ENCODE peak calls at places on chromosomes 12 and 14, in four cellular contexts. D is brain microvascular endothelial cell, P is mucosa of descending colon, L is MM.1S. H is an unnamed sample.

GRCh38 chr12:66187016-66187415 is 2.0 kb upstream of the IRAK3 start:
- DNase-seq in L (no peak), D (no peak), P (no peak), H (no peak)

GRCh38 chr12:102163383-102163782 is 34.2 kb downstream of the PMCH start:
- DNase-seq in L (no peak), P (no peak), D (no peak), H (no peak)

GRCh38 chr12:63876980-63877379 is 32.5 kb downstream of the SRGAP1 start:
- DNase-seq in P (no peak), D (no peak), L (no peak), H (peak)

GRCh38 chr12:11958216-11959091 is 112.3 kb upstream of the BCL2L14 start:
- DNase-seq in P (no peak), D (peak), L (no peak), H (peak)

GRCh38 chr14:94115631-94116030 is 5.1 kb downstream of the IFI27 start:
- DNase-seq in L (no peak), P (no peak), D (no peak), H (no peak)

GRCh38 chr14:72998252-72998903 is 28.5 kb downstream of the ZFYVE1 start:
- DNase-seq in D (no peak), L (no peak), P (no peak), H (no peak)

GRCh38 chr14:105430535-105430934 is 10.9 kb downstream of the MTA1 start:
- DNase-seq in P (no peak), L (no peak), D (peak), H (peak)

GRCh38 chr12:65673732-65674131 is 150.6 kb upstream of the HMGA2 start:
- DNase-seq in D (no peak), L (no peak), P (no peak), H (peak)

GRCh38 chr12:8033153-8034044 is 883 bp downstream of the FOXJ2 start:
- DNase-seq in D (no peak), P (no peak), L (peak), H (peak)

GRCh38 chr14:68246074-68246980 is 426.7 kb downstream of the RAD51B start:
- DNase-seq in L (no peak), P (no peak), D (no peak), H (peak)

GRCh38 chr14:100292776-100293461 is 13.3 kb downstream of the SLC25A29 start:
- DNase-seq in P (peak), D (no peak), L (no peak), H (no peak)

GRCh38 chr14:104288272-104288671 is 149.9 kb downstream of the KIF26A start:
- DNase-seq in P (peak), D (no peak), L (no peak), H (no peak)

GRCh38 chr12:85833558-85833957 is 2.7 kb downstream of the RASSF9 start:
- DNase-seq in D (no peak), P (no peak), L (no peak), H (no peak)

GRCh38 chr14:94775082-94775874 is 5.4 kb upstream of the GSC start:
- DNase-seq in P (no peak), L (no peak), D (no peak), H (peak)

DNA sequence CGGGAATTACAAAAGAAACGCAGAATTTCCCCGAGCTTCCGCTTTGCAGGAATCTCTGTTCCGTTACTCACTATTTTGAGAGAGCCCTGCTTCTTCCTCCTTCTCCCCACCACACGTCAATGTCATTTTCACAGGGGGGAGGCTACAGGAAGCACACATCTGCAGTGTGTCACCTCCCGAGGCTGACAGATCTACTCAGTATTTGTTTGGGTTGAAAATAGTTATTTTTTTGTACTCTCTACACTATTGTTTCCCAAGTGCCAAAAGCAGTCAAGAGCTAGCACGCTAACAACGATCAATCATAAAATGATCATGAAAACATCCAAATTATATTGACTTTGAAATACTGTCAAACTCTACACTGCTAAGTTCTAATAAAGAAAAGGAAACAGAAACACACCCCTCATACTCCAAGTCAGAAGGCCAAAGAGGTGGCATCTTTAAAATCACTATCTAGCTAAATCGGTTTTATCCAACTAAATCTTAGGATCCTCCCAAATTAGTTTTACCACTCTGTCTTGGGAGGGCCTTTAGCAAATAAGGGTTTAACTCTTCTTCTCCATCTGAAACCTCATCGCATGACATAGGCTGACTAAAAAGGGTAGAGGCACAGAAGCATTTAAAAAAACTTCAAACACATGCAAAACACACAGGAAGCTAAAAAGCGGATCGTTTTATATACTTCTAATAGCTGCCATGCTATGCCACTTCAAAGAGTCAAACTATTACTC is 51.8 kb downstream of the FOXN3 start:
- DNase-seq in L (peak), P (no peak), D (no peak), H (peak)
- TF ChIP-seq CTCF in L (no peak), P (no peak), D (no peak), H (no peak)

GRCh38 chr12:57835366-57836288 is 10.9 kb downstream of the CTDSP2 start:
- DNase-seq in P (no peak), L (no peak), D (no peak), H (no peak)
- H3K4me3 ChIP-seq in P (no peak), L (peak), D (no peak), H (peak)

GRCh38 chr12:121223283-121223946 is 13.5 kb downstream of the P2RX4 start:
- DNase-seq in L (no peak), P (peak), D (peak), H (no peak)
- TF ChIP-seq CTCF in L (no peak), P (peak), D (peak), H (peak)

DNA sequence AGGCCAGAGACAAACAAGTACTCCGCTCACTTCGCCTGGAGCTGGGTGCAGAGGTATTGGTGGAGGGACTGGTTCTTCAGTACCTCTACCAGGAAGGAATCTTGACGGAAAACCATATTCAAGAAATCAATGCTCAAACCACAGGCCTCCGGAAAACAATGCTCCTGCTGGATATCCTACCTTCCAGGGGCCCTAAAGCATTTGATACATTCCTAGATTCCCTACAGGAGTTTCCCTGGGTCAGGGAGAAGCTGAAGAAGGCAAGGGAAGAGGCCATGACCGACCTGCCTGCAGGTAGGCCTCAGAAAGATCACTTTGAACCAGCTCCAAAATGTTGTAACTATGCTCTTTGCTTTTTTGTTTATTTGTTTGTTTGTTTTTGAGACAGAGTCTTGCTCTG is 1.6 kb downstream of the CRADD start:
- DNase-seq in L (no peak), P (no peak), D (no peak), H (no peak)
- H3K4me3 ChIP-seq in L (peak), P (no peak), D (no peak), H (no peak)

GRCh38 chr12:130070017-130070653 is 92.1 kb upstream of the FZD10 start:
- DNase-seq in D (no peak), L (no peak), P (no peak), H (no peak)
- TF ChIP-seq CTCF in D (no peak), L (no peak), P (no peak), H (no peak)

H was measured in fibroblast of pulmonary artery.